ENCODE peak calls at places on chromosomes 3 and 15, in six cellular contexts. One of them, this sample, is unnamed.

GRCh38 chr3:24454862-24455261 is 39.8 kb downstream of the THRB start:
- DNase-seq in fibroblast of lung: no peak
- DNase-seq in neural progenitor cell: no peak
- DNase-seq in astrocyte: no peak
- DNase-seq in GM23338: no peak
- DNase-seq in keratinocyte: no peak
- DNase-seq in this sample: no peak

GRCh38 chr3:48588230-48588629 is 6.9 kb downstream of the COL7A1 start:
- DNase-seq in keratinocyte: no peak
- DNase-seq in GM23338: peak
- DNase-seq in neural progenitor cell: no peak
- DNase-seq in fibroblast of lung: no peak
- DNase-seq in astrocyte: no peak
- DNase-seq in this sample: no peak

GRCh38 chr15:98727115-98728040 is 79.0 kb downstream of the IGF1R start:
- DNase-seq in GM23338: peak
- DNase-seq in fibroblast of lung: peak
- DNase-seq in astrocyte: peak
- DNase-seq in keratinocyte: peak
- DNase-seq in neural progenitor cell: peak
- DNase-seq in this sample: peak

GRCh38 chr15:50774450-50774849 is 8.9 kb upstream of the SPPL2A start:
- DNase-seq in astrocyte: no peak
- DNase-seq in neural progenitor cell: no peak
- DNase-seq in GM23338: no peak
- DNase-seq in fibroblast of lung: no peak
- DNase-seq in keratinocyte: no peak
- DNase-seq in this sample: no peak

GRCh38 chr3:44318929-44319328 is 19.6 kb upstream of the TCAIM start:
- DNase-seq in keratinocyte: no peak
- DNase-seq in GM23338: peak
- DNase-seq in astrocyte: no peak
- DNase-seq in neural progenitor cell: peak
- DNase-seq in fibroblast of lung: no peak
- DNase-seq in this sample: no peak

GRCh38 chr3:138348950-138349739 is 766 bp downstream of the MRAS start:
- DNase-seq in GM23338: peak
- DNase-seq in astrocyte: no peak
- DNase-seq in keratinocyte: no peak
- DNase-seq in neural progenitor cell: peak
- DNase-seq in fibroblast of lung: peak
- DNase-seq in this sample: no peak

GRCh38 chr3:151093148-151093547 is 7.7 kb downstream of the MED12L start:
- DNase-seq in fibroblast of lung: no peak
- DNase-seq in keratinocyte: no peak
- DNase-seq in GM23338: no peak
- DNase-seq in neural progenitor cell: no peak
- DNase-seq in astrocyte: no peak
- DNase-seq in this sample: no peak

GRCh38 chr3:52176951-52177700 is 20.8 kb upstream of the ALAS1 start:
- DNase-seq in astrocyte: no peak
- DNase-seq in keratinocyte: no peak
- DNase-seq in GM23338: peak
- DNase-seq in fibroblast of lung: no peak
- DNase-seq in neural progenitor cell: no peak
- DNase-seq in this sample: no peak

GRCh38 chr15:67144609-67145306 is 79.4 kb downstream of the SMAD3 start:
- DNase-seq in astrocyte: peak
- DNase-seq in fibroblast of lung: peak
- DNase-seq in neural progenitor cell: no peak
- DNase-seq in keratinocyte: no peak
- DNase-seq in GM23338: peak
- DNase-seq in this sample: no peak

GRCh38 chr3:87478716-87479115 is 202.3 kb upstream of the POU1F1 start:
- DNase-seq in neural progenitor cell: no peak
- DNase-seq in astrocyte: no peak
- DNase-seq in fibroblast of lung: no peak
- DNase-seq in keratinocyte: no peak
- DNase-seq in GM23338: no peak
- DNase-seq in this sample: no peak

GRCh38 chr3:172846706-172847105 is 96.2 kb downstream of the ECT2 start:
- DNase-seq in neural progenitor cell: no peak
- DNase-seq in GM23338: no peak
- DNase-seq in astrocyte: peak
- DNase-seq in fibroblast of lung: no peak
- DNase-seq in keratinocyte: no peak
- DNase-seq in this sample: peak

GRCh38 chr3:42752961-42753360 is 20.1 kb downstream of the CCDC13 start:
- DNase-seq in fibroblast of lung: no peak
- DNase-seq in keratinocyte: no peak
- DNase-seq in astrocyte: no peak
- DNase-seq in neural progenitor cell: no peak
- DNase-seq in GM23338: no peak
- DNase-seq in this sample: no peak

GRCh38 chr15:57256941-57257340 is 119.4 kb upstream of the CGNL1 start:
- DNase-seq in astrocyte: no peak
- DNase-seq in fibroblast of lung: no peak
- DNase-seq in neural progenitor cell: no peak
- DNase-seq in GM23338: no peak
- DNase-seq in keratinocyte: no peak
- DNase-seq in this sample: no peak

GRCh38 chr3:167691366-167691765 is 37.6 kb upstream of the WDR49 start:
- DNase-seq in keratinocyte: no peak
- DNase-seq in astrocyte: no peak
- DNase-seq in neural progenitor cell: no peak
- DNase-seq in fibroblast of lung: no peak
- DNase-seq in GM23338: no peak
- DNase-seq in this sample: no peak

GRCh38 chr15:62125763-62126162 is 39.3 kb downstream of the C2CD4B start:
- DNase-seq in astrocyte: no peak
- DNase-seq in GM23338: no peak
- DNase-seq in fibroblast of lung: peak
- DNase-seq in keratinocyte: no peak
- DNase-seq in neural progenitor cell: no peak
- DNase-seq in this sample: peak

GRCh38 chr15:93771429-93772020 is 459.8 kb upstream of the MCTP2 start:
- DNase-seq in keratinocyte: peak
- DNase-seq in astrocyte: no peak
- DNase-seq in GM23338: no peak
- DNase-seq in neural progenitor cell: no peak
- DNase-seq in fibroblast of lung: no peak
- DNase-seq in this sample: no peak

GRCh38 chr3:9428411-9428810 is 31.0 kb downstream of the SETD5 start:
- DNase-seq in fibroblast of lung: no peak
- DNase-seq in neural progenitor cell: no peak
- DNase-seq in GM23338: no peak
- DNase-seq in keratinocyte: no peak
- DNase-seq in astrocyte: no peak
- DNase-seq in this sample: no peak

GRCh38 chr3:9420850-9421549 is 23.6 kb downstream of the SETD5 start:
- DNase-seq in fibroblast of lung: peak
- DNase-seq in astrocyte: peak
- DNase-seq in GM23338: no peak
- DNase-seq in neural progenitor cell: no peak
- DNase-seq in keratinocyte: no peak
- DNase-seq in this sample: no peak

DNA sequence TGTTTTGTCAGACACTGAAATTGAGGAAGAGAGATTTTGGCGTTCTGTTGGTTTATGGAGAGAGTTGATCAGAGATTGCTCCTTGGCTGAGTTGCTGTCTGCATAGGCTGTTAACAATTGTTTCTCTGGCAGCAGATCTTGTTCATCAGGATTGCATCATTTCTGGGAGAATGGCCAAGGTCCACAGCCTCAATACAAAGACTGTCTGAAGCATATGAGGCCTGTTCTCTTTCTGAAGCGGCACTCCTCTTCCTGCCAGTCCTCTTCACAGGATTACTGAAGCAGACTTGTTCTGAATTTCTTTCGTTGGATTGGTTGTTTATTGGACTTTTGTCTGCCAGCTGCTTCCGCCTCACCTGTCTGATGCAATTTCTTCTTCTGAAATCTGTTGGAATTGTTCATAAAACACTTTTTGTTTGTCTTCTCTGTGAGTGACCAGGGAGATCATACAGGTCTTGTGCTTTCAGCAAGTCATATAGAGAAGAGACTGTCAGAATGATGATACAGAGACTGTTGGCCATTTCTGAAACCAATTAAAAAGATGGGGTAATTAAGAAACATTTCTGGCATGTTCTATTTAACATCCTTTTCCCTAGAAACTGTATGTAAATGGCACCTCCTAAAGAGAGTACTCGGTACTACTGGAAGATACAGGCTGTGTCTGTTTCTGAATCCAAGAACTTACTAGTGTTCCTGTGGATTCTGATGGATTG is 25.5 kb downstream of the SETD5 start:
- DNase-seq in keratinocyte: peak
- DNase-seq in GM23338: peak
- DNase-seq in fibroblast of lung: peak
- DNase-seq in neural progenitor cell: peak
- DNase-seq in astrocyte: peak
- DNase-seq in this sample: peak
- TF ChIP-seq CTCF in keratinocyte: peak
- TF ChIP-seq CTCF in GM23338: peak
- TF ChIP-seq CTCF in fibroblast of lung: peak
- TF ChIP-seq CTCF in neural progenitor cell: peak
- TF ChIP-seq CTCF in astrocyte: peak
- TF ChIP-seq CTCF in this sample: peak

DNA sequence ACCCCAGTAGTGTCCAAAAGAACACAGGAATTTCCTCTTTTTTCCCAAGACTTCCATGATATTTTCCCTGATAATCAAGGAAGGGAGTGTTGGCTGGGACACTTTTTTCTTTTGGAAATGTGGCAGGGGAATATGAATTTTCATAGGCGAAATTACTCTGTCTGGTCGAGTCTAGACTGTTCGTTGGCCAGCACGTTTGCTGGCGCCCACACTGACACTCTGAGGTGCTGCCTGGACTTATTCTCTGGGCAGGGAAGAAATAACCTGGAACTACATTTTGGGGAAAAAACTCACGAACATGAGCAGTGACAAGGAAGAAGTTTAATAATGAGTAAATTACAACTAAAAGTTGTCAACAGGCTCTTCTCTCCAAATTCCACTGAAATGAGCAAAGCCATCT is 209.3 kb upstream of the CTDSPL start:
- DNase-seq in neural progenitor cell: no peak
- DNase-seq in fibroblast of lung: no peak
- DNase-seq in keratinocyte: no peak
- DNase-seq in GM23338: no peak
- DNase-seq in astrocyte: no peak
- DNase-seq in this sample: no peak
- TF ChIP-seq EZH2 in neural progenitor cell: no peak
- TF ChIP-seq EZH2 in fibroblast of lung: no peak
- TF ChIP-seq EZH2 in keratinocyte: no peak
- TF ChIP-seq EZH2 in GM23338: no peak
- TF ChIP-seq EZH2 in astrocyte: no peak
- TF ChIP-seq EZH2 in this sample: no peak

GRCh38 chr3:36600413-36600812 is 163.9 kb downstream of the DCLK3 start:
- DNase-seq in astrocyte: no peak
- DNase-seq in fibroblast of lung: no peak
- DNase-seq in neural progenitor cell: no peak
- DNase-seq in GM23338: no peak
- DNase-seq in keratinocyte: no peak
- DNase-seq in this sample: no peak
- TF ChIP-seq CTCF in astrocyte: no peak
- TF ChIP-seq CTCF in fibroblast of lung: no peak
- TF ChIP-seq CTCF in neural progenitor cell: no peak
- TF ChIP-seq CTCF in GM23338: no peak
- TF ChIP-seq CTCF in keratinocyte: no peak
- TF ChIP-seq CTCF in this sample: no peak

GRCh38 chr3:123448503-123449091 is at the start of gene ADCY5:
- DNase-seq in GM23338: peak
- DNase-seq in neural progenitor cell: peak
- DNase-seq in fibroblast of lung: no peak
- DNase-seq in astrocyte: no peak
- DNase-seq in keratinocyte: no peak
- DNase-seq in this sample: no peak
- TF ChIP-seq EZH2 in GM23338: peak
- TF ChIP-seq EZH2 in neural progenitor cell: peak
- TF ChIP-seq EZH2 in fibroblast of lung: peak
- TF ChIP-seq EZH2 in astrocyte: peak
- TF ChIP-seq EZH2 in keratinocyte: peak
- TF ChIP-seq EZH2 in this sample: peak

GRCh38 chr3:143084856-143085731 is 34.5 kb upstream of the CHST2 start:
- DNase-seq in neural progenitor cell: no peak
- DNase-seq in keratinocyte: no peak
- DNase-seq in GM23338: no peak
- DNase-seq in astrocyte: peak
- DNase-seq in fibroblast of lung: no peak
- DNase-seq in this sample: no peak
- TF ChIP-seq CTCF in neural progenitor cell: no peak
- TF ChIP-seq CTCF in keratinocyte: peak
- TF ChIP-seq CTCF in GM23338: no peak
- TF ChIP-seq CTCF in astrocyte: no peak
- TF ChIP-seq CTCF in fibroblast of lung: no peak
- TF ChIP-seq CTCF in this sample: no peak

This sample was measured in A673.